ENCODE peak calls at places on chromosomes 6 and 20, in nine cellular contexts. O is activated naive CD4-positive, alpha-beta T cell treated with anti-CD3 and anti-CD28 coated beads, Interleukin-2, amount 10 ng/mL, durations not matched to agents 7 days and 5 days; A is activated T-helper 1 cell treated with anti-CD3 and anti-CD28 coated beads, Interleukin-2, amount 50 U/mL, for 16 hours; H is adrenal gland; Z is lower leg skin; D is cardiac muscle cell; E is uterus; X is EL; U is HuH-7.5. B is an unnamed sample.

GRCh38 chr6:143205983-143206382 is 145.3 kb downstream of the AIG1 start:
- DNase-seq in D (no peak), Z (no peak), O (no peak), X (no peak), E (no peak), U (no peak), H (no peak), A (no peak), B (no peak)

GRCh38 chr20:62377615-62378085 is 9.3 kb upstream of the RPS21 start:
- DNase-seq in Z (no peak), A (no peak), E (no peak), U (no peak), O (no peak), D (no peak), X (no peak), H (no peak), B (no peak)

GRCh38 chr6:149114167-149114566 is 203.3 kb upstream of the TAB2 start:
- DNase-seq in D (peak), A (no peak), H (no peak), E (no peak), U (no peak), O (no peak), Z (no peak), X (no peak), B (no peak)

GRCh38 chr20:19973920-19974620 is 43.1 kb upstream of the NAA20 start:
- DNase-seq in D (no peak), X (peak), O (no peak), U (no peak), E (peak), Z (peak), H (peak), A (no peak), B (no peak)

GRCh38 chr6:143449082-143449481 is 1.4 kb downstream of the ADAT2 start:
- DNase-seq in E (no peak), D (no peak), A (no peak), O (no peak), X (no peak), U (no peak), Z (no peak), H (no peak), B (no peak)

GRCh38 chr20:47854687-47855212 is 69.5 kb upstream of the SULF2 start:
- DNase-seq in Z (no peak), O (no peak), H (peak), U (peak), D (peak), E (no peak), X (peak), A (no peak), B (peak)

GRCh38 chr6:27684264-27685211 is 211.6 kb upstream of the ZNF184 start:
- DNase-seq in A (no peak), Z (no peak), U (peak), H (no peak), E (no peak), X (peak), O (peak), D (peak), B (peak)

GRCh38 chr6:145963216-145964068 is 716 bp downstream of the SHPRH start:
- DNase-seq in O (peak), E (no peak), D (peak), Z (peak), U (peak), X (peak), H (peak), A (peak), B (peak)

GRCh38 chr6:143961868-143962643 is 46.0 kb downstream of the PLAGL1 start:
- DNase-seq in O (no peak), Z (no peak), U (no peak), E (no peak), D (no peak), A (no peak), X (no peak), H (no peak), B (peak)

GRCh38 chr20:60283281-60283680 is 325.1 kb downstream of the CDH26 start:
- DNase-seq in X (peak), A (no peak), E (no peak), O (no peak), Z (no peak), H (no peak), D (no peak), U (no peak), B (peak)

GRCh38 chr6:90369651-90370050 is 73.0 kb upstream of the BACH2 start:
- DNase-seq in O (no peak), D (no peak), U (no peak), H (no peak), E (no peak), X (no peak), Z (no peak), A (no peak), B (no peak)

GRCh38 chr20:44151621-44152416 is 35.2 kb downstream of the JPH2 start:
- DNase-seq in Z (no peak), H (peak), D (no peak), X (no peak), E (peak), A (no peak), O (no peak), U (no peak), B (no peak)

GRCh38 chr6:69866351-69867074 is at the start of gene COL19A1:
- DNase-seq in Z (no peak), D (peak), O (peak), U (peak), H (no peak), A (peak), E (no peak), X (no peak), B (peak)

GRCh38 chr6:139823099-139823807 is 448.8 kb upstream of the CITED2 start:
- DNase-seq in A (no peak), D (no peak), H (no peak), Z (no peak), X (no peak), O (no peak), E (no peak), U (no peak), B (no peak)

GRCh38 chr20:11880694-11881093 is 37.0 kb upstream of the BTBD3 start:
- DNase-seq in E (no peak), U (no peak), Z (no peak), D (no peak), O (no peak), H (no peak), A (no peak), X (no peak), B (no peak)

GRCh38 chr20:53413188-53413631 is 180.4 kb downstream of the ZNF217 start:
- DNase-seq in D (peak), X (no peak), H (no peak), A (peak), E (no peak), U (peak), Z (no peak), O (peak), B (peak)

GRCh38 chr6:82681119-82681714 is 317.6 kb downstream of the TPBG start:
- DNase-seq in A (no peak), H (no peak), O (no peak), Z (no peak), E (no peak), D (no peak), X (no peak), U (no peak), B (no peak)

GRCh38 chr20:37529968-37530600 is 2.4 kb upstream of the BLCAP start:
- DNase-seq in E (no peak), H (peak), U (no peak), A (no peak), D (no peak), O (no peak), X (no peak), Z (peak), B (no peak)

GRCh38 chr6:106373502-106374239 is 13.2 kb downstream of the CRYBG1 start:
- DNase-seq in Z (no peak), D (no peak), O (no peak), E (no peak), X (no peak), A (no peak), H (no peak), U (no peak), B (no peak)

GRCh38 chr20:23285536-23285935 is 65.1 kb upstream of the NXT1 start:
- DNase-seq in O (no peak), A (no peak), X (no peak), U (no peak), E (no peak), D (no peak), H (no peak), Z (peak), B (no peak)

GRCh38 chr6:27810768-27811298 is 101.4 kb downstream of the OR2B2 start:
- DNase-seq in O (peak), H (no peak), A (no peak), X (no peak), E (no peak), D (no peak), Z (no peak), U (no peak), B (no peak)

GRCh38 chr20:50318709-50319108 is 128.1 kb downstream of the CEBPB start:
- DNase-seq in A (no peak), H (peak), E (no peak), X (no peak), D (no peak), U (no peak), Z (peak), O (no peak), B (no peak)

GRCh38 chr20:56855693-56856092 is 226.6 kb downstream of the TFAP2C start:
- DNase-seq in O (no peak), X (no peak), U (no peak), Z (no peak), D (no peak), E (no peak), A (no peak), H (no peak), B (no peak)

GRCh38 chr6:6908116-6908515 is 199.6 kb upstream of the RREB1 start:
- DNase-seq in D (no peak), O (no peak), U (no peak), Z (no peak), E (no peak), A (no peak), H (no peak), X (no peak), B (no peak)

GRCh38 chr6:144285798-144286502 is 815 bp downstream of the UTRN start:
- DNase-seq in O (peak), A (no peak), H (peak), E (peak), X (peak), D (peak), U (peak), Z (peak), B (peak)

GRCh38 chr6:157037165-157037564 is 260.0 kb downstream of the ARID1B start:
- DNase-seq in O (no peak), H (no peak), Z (no peak), A (no peak), X (no peak), U (no peak), E (no peak), D (no peak), B (no peak)

GRCh38 chr20:48697845-48698491 is 129.8 kb downstream of the PREX1 start:
- DNase-seq in O (no peak), E (no peak), D (peak), U (peak), Z (no peak), H (peak), A (no peak), X (peak), B (no peak)

GRCh38 chr6:140537211-140537610 is 1162.8 kb upstream of the CITED2 start:
- DNase-seq in X (peak), E (no peak), A (no peak), H (no peak), D (no peak), O (no peak), Z (no peak), U (no peak), B (no peak)

GRCh38 chr6:89411269-89412070 is 603 bp downstream of the RRAGD start:
- DNase-seq in H (peak), A (no peak), X (peak), Z (peak), U (peak), E (peak), O (peak), D (peak), B (peak)

GRCh38 chr6:112429226-112429625 is 82.1 kb downstream of the RFPL4B start:
- DNase-seq in A (no peak), E (no peak), X (peak), H (no peak), Z (no peak), U (no peak), O (no peak), D (peak), B (peak)

GRCh38 chr6:166300357-166300987 is 7.7 kb downstream of the PRR18 start:
- DNase-seq in U (no peak), X (no peak), D (no peak), O (no peak), Z (no peak), H (no peak), E (no peak), A (no peak), B (no peak)

GRCh38 chr6:162613310-162613709 is 114.3 kb downstream of the PRKN start:
- DNase-seq in E (no peak), U (no peak), X (no peak), O (no peak), H (no peak), Z (no peak), A (no peak), D (no peak), B (no peak)

GRCh38 chr20:48635791-48636267 is 192.0 kb downstream of the PREX1 start:
- DNase-seq in O (peak), H (peak), A (peak), Z (no peak), U (peak), X (peak), E (no peak), D (peak), B (peak)

GRCh38 chr20:58832442-58832841 is 18.3 kb downstream of the GNAS-AS1 start:
- DNase-seq in O (no peak), Z (no peak), X (peak), A (no peak), H (no peak), E (no peak), U (no peak), D (no peak), B (no peak)

GRCh38 chr6:26205161-26205624 is 118.0 kb downstream of the HFE start:
- DNase-seq in D (peak), U (no peak), O (peak), A (peak), Z (peak), H (peak), E (peak), X (peak), B (peak)

GRCh38 chr6:147390909-147391536 is 117.5 kb upstream of the SAMD5 start:
- DNase-seq in Z (no peak), D (peak), U (no peak), E (no peak), O (no peak), X (peak), H (no peak), A (no peak), B (peak)

GRCh38 chr6:20789162-20789561 is 254.9 kb downstream of the CDKAL1 start:
- DNase-seq in O (no peak), H (no peak), Z (no peak), D (no peak), U (no peak), X (no peak), A (no peak), E (no peak), B (no peak)

GRCh38 chr20:62258499-62259293 is 20.4 kb downstream of the OSBPL2 start:
- DNase-seq in O (no peak), D (no peak), X (peak), E (peak), Z (no peak), U (no peak), A (no peak), H (peak), B (no peak)